ENCODE peak calls at places on chromosomes 12 and 14, in six cellular contexts. W is smooth muscle cell of the brain vasculature, A is fibroblast of gingiva, D is NCI-H460, H is astrocyte, X is C1 segment of cervical spinal cord. R is an unnamed sample.

GRCh38 chr12:46110220-46110700 is 119.9 kb upstream of the SCAF11 start:
- DNase-seq in W (no peak), X (no peak), D (no peak), H (no peak), A (no peak), R (peak; percentile 16)

GRCh38 chr14:68292467-68293334 is 473.1 kb downstream of the RAD51B start:
- DNase-seq in D (no peak), H (peak; percentile 40), A (no peak), W (no peak), X (no peak), R (no peak)

GRCh38 chr12:79991586-79991985 is 56.7 kb upstream of the PPP1R12A start:
- DNase-seq in D (no peak), X (no peak), A (no peak), H (no peak), W (no peak), R (no peak)

GRCh38 chr12:111434680-111435338 is 29.1 kb downstream of the SH2B3 start:
- DNase-seq in D (no peak), H (peak; percentile 67), A (peak; percentile 67), W (no peak), X (no peak), R (no peak)

GRCh38 chr14:60327447-60328331 is 78.7 kb downstream of the PPM1A start:
- DNase-seq in H (peak; percentile 11), W (no peak), A (no peak), D (no peak), X (no peak), R (peak; percentile 80)

GRCh38 chr14:75070383-75070782 is 942 bp downstream of the ZC2HC1C start:
- DNase-seq in H (no peak), W (no peak), D (no peak), X (no peak), A (peak; percentile 33), R (no peak)

GRCh38 chr12:188910-189621 is 24.9 kb downstream of the SLC6A12 start:
- DNase-seq in W (no peak), A (peak; percentile 35), X (peak; percentile 19), H (peak; percentile 13), D (peak; percentile 30), R (peak; percentile 51)

GRCh38 chr14:62187265-62187664 is 425.0 kb downstream of the SNAPC1 start:
- DNase-seq in W (no peak), A (no peak), X (no peak), D (no peak), H (no peak), R (no peak)

GRCh38 chr14:58477653-58478052 is 50.1 kb downstream of the KIAA0586 start:
- DNase-seq in A (no peak), W (no peak), D (no peak), X (no peak), H (no peak), R (no peak)

GRCh38 chr14:40987481-40987880 is 619.2 kb upstream of the LRFN5 start:
- DNase-seq in W (no peak), X (no peak), D (no peak), A (no peak), H (no peak), R (no peak)

GRCh38 chr12:115709410-115710065 is 568.0 kb downstream of the MED13L start:
- DNase-seq in X (no peak), D (no peak), W (no peak), H (no peak), A (peak; percentile 65), R (peak; percentile 23)

GRCh38 chr14:61662437-61663311 is 32.6 kb upstream of the HIF1A start:
- DNase-seq in X (no peak), H (peak; percentile 81), D (peak; percentile 38), A (peak; percentile 67), W (no peak), R (no peak)

GRCh38 chr12:100142851-100143559 is at the start of gene BLTP3B:
- DNase-seq in D (peak; percentile 78), X (peak; percentile 91), A (peak; percentile 73), W (peak; percentile 37), H (peak; percentile 49), R (peak; percentile 87)

GRCh38 chr14:55752580-55753365 is 172.8 kb downstream of the KTN1 start:
- DNase-seq in W (peak; percentile 41), D (no peak), H (peak; percentile 65), X (no peak), A (peak; percentile 81), R (peak; percentile 67)

GRCh38 chr12:118135788-118136558 is at the start of gene PEBP1:
- DNase-seq in X (peak; percentile 96), A (peak; percentile 93), W (peak; percentile 62), D (peak; percentile 91), H (peak; percentile 85), R (peak; percentile 30)

GRCh38 chr12:87136330-87136976 is 880.3 kb upstream of the MGAT4C start:
- DNase-seq in W (no peak), D (peak; percentile 33), H (peak; percentile 57), A (peak; percentile 50), X (no peak), R (no peak)

GRCh38 chr14:100524933-100525243 is 62.3 kb downstream of the BEGAIN start:
- DNase-seq in H (no peak), W (no peak), A (peak; percentile 0), D (no peak), X (no peak), R (no peak)

GRCh38 chr12:52243774-52244614 is 11.0 kb downstream of the KRT7 start:
- DNase-seq in D (peak; percentile 85), X (no peak), A (peak; percentile 87), H (peak; percentile 85), W (peak; percentile 47), R (peak; percentile 79)

GRCh38 chr14:66311935-66312334 is 174.2 kb upstream of the CCDC196 start:
- DNase-seq in D (no peak), X (no peak), H (no peak), A (no peak), W (no peak), R (peak; percentile 6)

GRCh38 chr12:110501378-110501721 is 561 bp downstream of the VPS29 start:
- DNase-seq in A (peak; percentile 6), W (no peak), D (peak; percentile 9), H (peak; percentile 62), X (no peak), R (peak; percentile 37)

GRCh38 chr12:116735951-116736599 is 1.8 kb downstream of the SPRING1 start:
- DNase-seq in A (no peak), X (no peak), D (no peak), W (no peak), H (no peak), R (no peak)

GRCh38 chr14:50380455-50380854 is 16.2 kb downstream of the CDKL1 start:
- DNase-seq in H (no peak), W (no peak), D (no peak), A (no peak), X (no peak), R (no peak)

GRCh38 chr12:12212769-12213168 is 54.1 kb downstream of the LRP6 start:
- DNase-seq in D (no peak), X (no peak), W (no peak), H (no peak), A (no peak), R (no peak)

GRCh38 chr12:15931590-15932053 is 20.5 kb downstream of the DERA start:
- DNase-seq in D (peak; percentile 8), H (no peak), A (no peak), X (no peak), W (no peak), R (no peak)

GRCh38 chr14:68135566-68135965 is 316.0 kb downstream of the RAD51B start:
- DNase-seq in A (peak; percentile 60), H (peak; percentile 83), W (no peak), X (no peak), D (no peak), R (no peak)

GRCh38 chr12:50615534-50616296 is 110.9 kb downstream of the DIP2B start:
- DNase-seq in W (no peak), X (no peak), H (peak; percentile 63), A (peak; percentile 35), D (no peak), R (no peak)

GRCh38 chr14:74257078-74257987 is 18.1 kb downstream of the VSX2 start:
- DNase-seq in W (no peak), A (no peak), D (peak; percentile 26), X (peak; percentile 21), H (no peak), R (peak; percentile 59)

R was measured in NCI-H345.